ENCODE peak calls at places on chromosomes 3 and 15, in ten cellular contexts. D, A, J, P, C, K, Z, G, E and V are unnamed samples.

GRCh38 chr3:138861755-138862333 is 27.1 kb upstream of the PIK3CB start:
- DNase-seq in D (peak; percentile 84), A (peak; percentile 15), J (no peak), P (no peak), C (no peak), K (peak; percentile 86), Z (no peak), G (no peak), E (no peak), V (peak; percentile 76)

GRCh38 chr15:75532413-75533250 is 46.5 kb downstream of the PTPN9 start:
- DNase-seq in D (peak; percentile 51), A (peak; percentile 53), J (peak; percentile 7), P (peak; percentile 55), C (peak; percentile 63), K (peak; percentile 99), Z (peak; percentile 56), G (peak; percentile 19), E (peak; percentile 43), V (peak; percentile 90)

GRCh38 chr3:186381424-186382216 is 19.6 kb upstream of the DGKG start:
- DNase-seq in D (peak; percentile 16), A (no peak), J (no peak), P (no peak), C (no peak), K (no peak), Z (peak; percentile 22), G (peak; percentile 21), E (no peak), V (no peak)

GRCh38 chr3:187264946-187265345 is 26.6 kb downstream of the MASP1 start:
- DNase-seq in D (no peak), A (no peak), J (no peak), P (no peak), C (no peak), K (peak; percentile 60), Z (no peak), G (no peak), E (no peak), V (no peak)

GRCh38 chr3:180633722-180634121 is 31.8 kb downstream of the TTC14 start:
- DNase-seq in D (no peak), A (no peak), J (no peak), P (no peak), C (no peak), K (no peak), Z (no peak), G (no peak), E (no peak), V (no peak)

GRCh38 chr15:78007965-78008886 is 69.3 kb downstream of the TBC1D2B start:
- DNase-seq in D (peak; percentile 68), A (peak; percentile 94), J (no peak), P (peak; percentile 91), C (peak; percentile 92), K (peak; percentile 77), Z (peak; percentile 64), G (no peak), E (peak; percentile 86), V (peak; percentile 84)

GRCh38 chr3:32818431-32819085 is 761 bp downstream of the TRIM71 start:
- DNase-seq in D (no peak), A (no peak), J (no peak), P (no peak), C (no peak), K (no peak), Z (no peak), G (no peak), E (no peak), V (no peak)

GRCh38 chr15:100083572-100083971 is 258.2 kb downstream of the ADAMTS17 start:
- DNase-seq in D (no peak), A (peak; percentile 69), J (peak; percentile 25), P (no peak), C (no peak), K (no peak), Z (no peak), G (no peak), E (no peak), V (no peak)

GRCh38 chr3:94069242-94069813 is 6.5 kb downstream of the NSUN3 start:
- DNase-seq in D (no peak), A (no peak), J (no peak), P (no peak), C (no peak), K (peak; percentile 50), Z (no peak), G (peak; percentile 32), E (no peak), V (peak; percentile 49)

GRCh38 chr3:40321818-40322217 is 12.3 kb downstream of the EIF1B start:
- DNase-seq in D (no peak), A (no peak), J (no peak), P (no peak), C (no peak), K (no peak), Z (no peak), G (no peak), E (no peak), V (no peak)

GRCh38 chr3:181030948-181031347 is 41.4 kb upstream of the DNAJC19 start:
- DNase-seq in D (no peak), A (no peak), J (no peak), P (no peak), C (no peak), K (no peak), Z (no peak), G (no peak), E (no peak), V (no peak)

GRCh38 chr15:95295905-95296618 is 1034.4 kb upstream of the NR2F2 start:
- DNase-seq in D (no peak), A (no peak), J (no peak), P (no peak), C (no peak), K (no peak), Z (no peak), G (no peak), E (no peak), V (no peak)

GRCh38 chr3:122609798-122610559 is 32.5 kb downstream of the PARP15 start:
- DNase-seq in D (peak; percentile 85), A (no peak), J (no peak), P (no peak), C (no peak), K (peak; percentile 88), Z (no peak), G (peak; percentile 68), E (no peak), V (peak; percentile 83)

GRCh38 chr3:113552851-113553250 is 20.5 kb downstream of the SIDT1 start:
- DNase-seq in D (no peak), A (no peak), J (no peak), P (no peak), C (no peak), K (no peak), Z (no peak), G (no peak), E (no peak), V (no peak)

DNA sequence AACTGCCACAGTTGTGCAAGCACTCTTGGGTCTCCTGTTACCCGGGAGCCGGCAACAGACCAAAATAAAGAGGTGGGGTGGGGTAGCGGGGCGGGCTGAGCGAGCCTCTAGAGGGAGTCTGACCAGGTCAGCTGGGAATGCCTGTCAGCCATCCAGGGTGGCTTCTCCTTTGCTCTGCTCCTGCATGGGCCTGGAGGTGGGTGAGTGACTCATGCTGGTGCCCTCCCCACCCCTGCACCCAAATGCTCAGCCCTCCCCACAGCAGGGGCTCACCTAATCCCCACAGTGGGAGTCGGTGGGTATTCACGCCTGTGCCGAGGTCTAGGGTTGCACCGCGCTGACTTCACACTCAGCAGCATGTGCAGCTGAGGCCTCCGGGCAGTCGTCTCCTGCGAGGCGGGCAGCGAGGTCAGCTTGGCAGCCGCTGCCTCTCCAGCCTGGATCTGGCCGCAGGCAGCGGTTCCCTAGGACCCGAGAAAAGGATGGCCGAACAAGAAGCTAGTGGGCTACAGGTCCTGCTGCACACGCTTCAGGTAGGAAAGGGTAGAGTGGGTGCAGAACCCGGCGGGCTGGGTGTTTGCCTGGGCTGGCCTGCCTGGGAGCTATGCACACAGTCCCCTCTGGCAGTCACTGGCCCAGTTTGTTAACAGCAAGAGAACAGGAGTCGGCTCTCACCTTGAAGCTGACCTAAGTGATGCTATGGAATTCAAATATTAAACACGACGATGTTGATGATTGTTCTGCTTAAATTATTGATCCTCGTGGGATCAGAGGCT is at the start of gene AGBL1:
- DNase-seq in D (no peak), A (no peak), J (no peak), P (peak; percentile 81), C (no peak), K (no peak), Z (no peak), G (no peak), E (no peak), V (no peak)
- TF ChIP-seq CTCF in D (no peak), A (no peak), J (no peak), P (no peak), C (no peak), K (no peak), Z (no peak), G (no peak), E (no peak), V (no peak)

DNA sequence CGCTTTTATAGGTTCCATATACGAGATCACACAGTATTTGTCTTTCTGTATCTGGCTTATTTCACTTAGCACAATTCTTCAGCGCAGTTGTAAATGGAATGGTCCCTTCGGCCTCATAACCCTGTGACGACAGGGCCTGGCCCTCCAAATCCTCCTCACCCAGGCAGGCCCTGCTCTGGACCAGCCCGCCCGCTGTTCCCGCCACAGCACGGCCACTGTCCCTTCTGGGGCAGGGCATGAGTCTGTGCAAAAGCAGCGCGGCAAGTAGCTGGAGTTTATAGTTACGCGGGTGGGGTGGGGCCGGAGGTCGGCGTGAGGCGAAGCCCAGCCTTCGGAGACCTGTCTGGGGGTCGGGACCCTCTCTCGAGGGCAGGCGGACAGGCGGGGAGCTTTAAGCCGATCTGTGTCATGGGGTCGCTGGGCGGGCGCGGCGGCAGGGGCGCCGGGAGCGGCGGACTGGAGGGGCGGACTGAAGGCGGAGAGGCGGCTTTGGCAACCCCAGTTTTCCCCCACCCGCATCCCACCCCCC is 543 bp downstream of the ARPIN start:
- DNase-seq in D (no peak), A (peak; percentile 63), J (no peak), P (peak; percentile 46), C (peak; percentile 49), K (peak; percentile 13), Z (peak; percentile 74), G (no peak), E (peak; percentile 31), V (peak; percentile 18)
- H3K4me3 ChIP-seq in D (peak overlapping the region; percentile 76), A (peak overlapping the region; percentile 69), J (peak overlapping the region; percentile 90), P (peak overlapping the region; percentile 91), C (peak overlapping the region; percentile 78), K (peak overlapping the region; percentile 75), Z (peak overlapping the region; percentile 80), G (no peak overlapping the region), E (peak overlapping the region; percentile 66), V (peak overlapping the region; percentile 72)

GRCh38 chr3:61858054-61858453 is 296.7 kb downstream of the PTPRG start:
- DNase-seq in D (peak; percentile 12), A (no peak), J (no peak), P (no peak), C (no peak), K (peak; percentile 71), Z (no peak), G (no peak), E (no peak), V (peak; percentile 60)
- TF ChIP-seq CTCF in D (peak; percentile 61), A (peak; percentile 59), J (peak; percentile 30), P (peak; percentile 68), C (peak; percentile 42), K (peak; percentile 63), Z (peak; percentile 45), G (peak; percentile 38), E (peak; percentile 12), V (peak; percentile 48)

DNA sequence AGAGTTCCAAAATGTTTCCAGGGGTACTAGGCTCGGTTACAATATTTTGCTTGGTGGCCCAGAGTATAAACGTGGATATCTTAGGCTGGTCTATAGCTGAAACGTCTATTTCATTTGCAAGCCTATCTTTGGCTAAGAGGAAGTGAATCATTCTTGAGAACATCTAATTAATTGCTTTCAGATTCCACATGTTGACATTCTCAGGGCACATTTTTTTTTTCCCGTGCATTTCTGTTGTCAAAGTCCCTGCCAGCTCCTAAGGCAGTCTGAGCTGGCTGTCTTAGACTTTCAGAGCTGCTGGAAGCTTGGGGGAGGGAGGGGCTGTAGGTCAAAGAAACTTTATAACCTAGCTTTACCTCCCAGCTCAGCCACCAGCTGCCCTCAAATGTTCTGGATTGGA is 23.2 kb upstream of the LAMP3 start:
- DNase-seq in D (peak; percentile 64), A (no peak), J (no peak), P (no peak), C (no peak), K (peak; percentile 63), Z (no peak), G (no peak), E (no peak), V (peak; percentile 81)
- H3K4me3 ChIP-seq in D (no peak overlapping the region), A (no peak overlapping the region), J (no peak overlapping the region), P (no peak overlapping the region), C (no peak overlapping the region), K (no peak overlapping the region), Z (no peak overlapping the region), G (no peak overlapping the region), E (no peak overlapping the region), V (no peak overlapping the region)